ENCODE peak calls at places on chromosomes 16 and 17, in nine cellular contexts. Q is NCI-H1105 treated with DMSO at 0.1 percent for 48 hours; W is thoracic aorta; J is NCI-H82; B is RWPE1; N is stromal cell of bone marrow; P is left cardiac atrium; Z is GM23338; C is stimulated activated CD4-positive, alpha-beta T cell treated with anti-CD3 and anti-CD28 coated beads, Interleukin-12 subunit alpha, Interleukin-12 subunit beta, amount 100 ng/mL, for 48 hours. F is an unnamed sample.

GRCh38 chr17:50522766-50523165 is 9.8 kb upstream of the EPN3 start:
- DNase-seq in W (no peak), P (no peak), Z (no peak), C (no peak), N (no peak), J (no peak), Q (no peak), B (no peak), F (no peak)

GRCh38 chr17:44971776-44972483 is 3.8 kb upstream of the C1QL1 start:
- DNase-seq in P (no peak), N (no peak), J (no peak), W (no peak), C (peak), Q (no peak), Z (peak), B (peak), F (no peak)

GRCh38 chr17:71472809-71473789 is 647.7 kb upstream of the SOX9 start:
- DNase-seq in Z (peak), W (no peak), N (peak), P (no peak), Q (peak), B (peak), C (no peak), J (peak), F (peak)

GRCh38 chr16:82220541-82220940 is 50.5 kb upstream of the MPHOSPH6 start:
- DNase-seq in P (no peak), B (no peak), N (no peak), C (no peak), J (no peak), Q (no peak), W (no peak), Z (no peak), F (no peak)

GRCh38 chr17:81409190-81409935 is 14.1 kb downstream of the BAHCC1 start:
- DNase-seq in W (no peak), C (no peak), B (no peak), Q (peak), Z (peak), N (no peak), J (peak), P (no peak), F (no peak)

GRCh38 chr17:58989629-58990028 is 117.1 kb downstream of the TRIM37 start:
- DNase-seq in J (no peak), C (no peak), Q (no peak), P (no peak), N (no peak), W (no peak), B (no peak), Z (no peak), F (no peak)

GRCh38 chr17:77419547-77420475 is 279.0 kb downstream of the SEC14L1 start:
- DNase-seq in Q (no peak), J (peak), C (no peak), P (no peak), W (no peak), B (no peak), N (no peak), Z (peak), F (peak)

GRCh38 chr17:43662432-43663141 is 865 bp upstream of the MEOX1 start:
- DNase-seq in W (no peak), C (no peak), Z (peak), P (no peak), B (no peak), Q (no peak), N (no peak), J (peak), F (peak)

GRCh38 chr16:73771196-73771595 is 525.4 kb upstream of the PSMD7 start:
- DNase-seq in Q (no peak), P (no peak), C (no peak), Z (no peak), W (no peak), N (peak), B (no peak), J (no peak), F (no peak)

GRCh38 chr17:39640493-39641118 is 3.7 kb downstream of the STARD3 start:
- DNase-seq in J (no peak), C (no peak), W (no peak), Q (no peak), P (no peak), N (no peak), Z (no peak), B (no peak), F (no peak)

GRCh38 chr16:50326835-50327465 is 41.8 kb downstream of the BRD7 start:
- DNase-seq in Q (no peak), P (no peak), W (no peak), B (no peak), C (peak), Z (peak), N (no peak), J (peak), F (peak)

GRCh38 chr16:10266809-10267208 is 84.6 kb upstream of the GRIN2A start:
- DNase-seq in W (no peak), C (peak), N (no peak), J (no peak), B (no peak), Z (no peak), Q (no peak), P (no peak), F (no peak)

GRCh38 chr17:1829189-1829578 is 518 bp downstream of the SMYD4 start:
- DNase-seq in P (peak), Z (peak), Q (no peak), J (peak), B (peak), W (no peak), N (no peak), C (peak), F (no peak)

GRCh38 chr16:87325480-87325879 is 8.3 kb upstream of the C16orf95 start:
- DNase-seq in Q (no peak), C (no peak), W (no peak), Z (no peak), J (no peak), B (no peak), N (no peak), P (no peak), F (no peak)

GRCh38 chr16:81720973-81721907 is 57.9 kb upstream of the PLCG2 start:
- DNase-seq in J (peak), W (no peak), P (no peak), Q (no peak), B (no peak), Z (no peak), C (no peak), N (no peak), F (no peak)

GRCh38 chr17:4734857-4735475 is 3.7 kb downstream of the MED11 start:
- DNase-seq in B (no peak), N (no peak), J (no peak), C (no peak), Z (no peak), P (no peak), W (no peak), Q (no peak), F (no peak)

GRCh38 chr17:21502301-21502700 is 126.1 kb downstream of the KCNJ12 start:
- DNase-seq in P (no peak), N (no peak), Q (no peak), B (no peak), C (no peak), W (no peak), Z (no peak), J (no peak), F (no peak)

F was measured in Jurkat, Clone E6-1.